ENCODE peak calls at places on chromosomes 13 and 19, in four cellular contexts. P, N, C and M are unnamed samples.

GRCh38 chr13:55999709-56000108 is 1141.0 kb upstream of the PRR20A start:
- DNase-seq in N (no peak), P (no peak), C (no peak), M (no peak)

GRCh38 chr13:38703255-38703654 is 16.4 kb downstream of the FREM2 start:
- DNase-seq in C (no peak), P (no peak), N (no peak), M (no peak)

GRCh38 chr13:110576070-110576394 is 14.5 kb upstream of the RAB20 start:
- DNase-seq in N (no peak), P (no peak), C (no peak), M (no peak)

GRCh38 chr19:39381910-39382611 is 8.8 kb downstream of the PAF1 start:
- DNase-seq in C (no peak), P (no peak), N (no peak), M (no peak)

GRCh38 chr19:7734220-7735203 is 2.6 kb upstream of the CLEC4G start:
- DNase-seq in N (peak; percentile 30), P (no peak), C (no peak), M (no peak)

GRCh38 chr19:15885919-15886318 is 12.0 kb downstream of the CYP4F2 start:
- DNase-seq in C (no peak), N (no peak), P (no peak), M (no peak)

GRCh38 chr19:8926341-8926740 is 83.9 kb downstream of the MUC16 start:
- DNase-seq in N (no peak), P (no peak), C (no peak), M (no peak)

GRCh38 chr13:25310891-25311290 is 9.5 kb downstream of the NUP58 start:
- DNase-seq in P (no peak), N (no peak), C (no peak), M (no peak)

GRCh38 chr19:16325671-16326400 is 1.2 kb downstream of the KLF2 start:
- DNase-seq in P (peak; percentile 59), C (peak; percentile 57), N (peak; percentile 35), M (peak; percentile 48)

GRCh38 chr13:61123533-61124269 is 291.9 kb downstream of the PCDH20 start:
- DNase-seq in N (no peak), C (no peak), P (no peak), M (peak; percentile 35)

GRCh38 chr13:94515352-94515751 is 35.9 kb upstream of the DCT start:
- DNase-seq in P (no peak), N (no peak), C (no peak), M (no peak)

GRCh38 chr13:44131069-44131614 is 242.5 kb upstream of the SERP2 start:
- DNase-seq in C (no peak), N (no peak), P (no peak), M (no peak)

GRCh38 chr19:33740811-33741396 is 55.8 kb upstream of the KCTD15 start:
- DNase-seq in N (peak; percentile 9), P (no peak), C (peak; percentile 45), M (peak; percentile 38)

GRCh38 chr13:30456290-30456689 is 9.4 kb downstream of the HMGB1 start:
- DNase-seq in P (no peak), N (peak; percentile 43), C (no peak), M (peak; percentile 16)

GRCh38 chr19:18875726-18876125 is 20.2 kb downstream of the CERS1 start:
- DNase-seq in N (peak; percentile 83), C (no peak), P (no peak), M (no peak)

GRCh38 chr13:106561551-106562170 is 6.3 kb downstream of the ARGLU1 start:
- DNase-seq in N (no peak), P (peak; percentile 34), C (no peak), M (peak; percentile 74)

GRCh38 chr19:40223135-40223822 is 3.2 kb downstream of the CCNP start:
- DNase-seq in N (no peak), P (no peak), C (no peak), M (no peak)

GRCh38 chr13:32883501-32883900 is 132.7 kb upstream of the KL start:
- DNase-seq in N (peak; percentile 43), C (no peak), P (no peak), M (no peak)

GRCh38 chr13:22278336-22278929 is 607.6 kb downstream of the FGF9 start:
- DNase-seq in C (peak; percentile 32), P (peak; percentile 14), N (peak; percentile 42), M (peak; percentile 81)

GRCh38 chr13:32214073-32214472 is 101.1 kb downstream of the ZAR1L start:
- DNase-seq in C (no peak), P (no peak), N (no peak), M (no peak)

GRCh38 chr19:40601061-40601973 is at the start of gene LTBP4:
- DNase-seq in N (no peak), C (no peak), P (no peak), M (no peak)